ENCODE peak calls at places on chromosomes 16 and 17, in ten cellular contexts. D is T-helper 1 cell; M is activated T-cell treated with anti-CD3 and anti-CD28 coated beads for 4 hours; Q is epithelial cell of esophagus; C is GDM1; S is activated CD8-positive, alpha-beta T cell treated with anti-CD3 and anti-CD28 coated beads for 36 hours; J is globus pallidus; K is T-helper 2 cell; V is fibroblast of the aortic adventitia; X is cardiac muscle cell. R is an unnamed sample.

GRCh38 chr16:57266531-57267268 is 17.8 kb downstream of the PLLP start:
- DNase-seq in D (peak), M (no peak), Q (no peak), C (peak), S (peak), J (no peak), K (no peak), V (no peak), X (peak), R (no peak)

GRCh38 chr16:85361441-85362118 is 249.3 kb upstream of the CIBAR2 start:
- DNase-seq in D (no peak), M (no peak), Q (no peak), C (no peak), S (no peak), J (no peak), K (no peak), V (no peak), X (no peak), R (no peak)

GRCh38 chr17:35577826-35578194 is 561 bp downstream of the PEX12 start:
- DNase-seq in D (no peak), M (no peak), Q (no peak), C (no peak), S (no peak), J (no peak), K (no peak), V (peak), X (peak), R (no peak)

GRCh38 chr17:74478369-74479100 is 12.1 kb downstream of the CD300A start:
- DNase-seq in D (peak), M (peak), Q (no peak), C (no peak), S (peak), J (peak), K (no peak), V (no peak), X (no peak), R (no peak)

GRCh38 chr17:50218771-50219315 is 17.4 kb upstream of the COL1A1 start:
- DNase-seq in D (no peak), M (no peak), Q (peak), C (no peak), S (no peak), J (no peak), K (no peak), V (peak), X (peak), R (no peak)

GRCh38 chr17:55233840-55234239 is 30.9 kb upstream of the HLF start:
- DNase-seq in D (no peak), M (no peak), Q (peak), C (no peak), S (no peak), J (no peak), K (no peak), V (no peak), X (no peak), R (no peak)

GRCh38 chr16:85394511-85395206 is 218.5 kb upstream of the GSE1 start:
- DNase-seq in D (no peak), M (no peak), Q (no peak), C (no peak), S (no peak), J (no peak), K (no peak), V (no peak), X (no peak), R (no peak)

GRCh38 chr17:64411999-64412771 is 21.5 kb upstream of the PECAM1 start:
- DNase-seq in D (no peak), M (no peak), Q (peak), C (peak), S (no peak), J (peak), K (no peak), V (peak), X (peak), R (no peak)

GRCh38 chr16:53743149-53743566 is 39.2 kb downstream of the FTO start:
- DNase-seq in D (peak), M (peak), Q (peak), C (peak), S (peak), J (no peak), K (no peak), V (peak), X (peak), R (no peak)

GRCh38 chr17:8698142-8699050 is 46.2 kb downstream of the CCDC42 start:
- DNase-seq in D (no peak), M (no peak), Q (peak), C (no peak), S (no peak), J (no peak), K (no peak), V (peak), X (peak), R (no peak)

GRCh38 chr17:66441012-66441703 is 138.7 kb downstream of the PRKCA start:
- DNase-seq in D (no peak), M (no peak), Q (peak), C (no peak), S (no peak), J (no peak), K (no peak), V (no peak), X (no peak), R (no peak)

GRCh38 chr17:78357687-78358537 is 2.0 kb downstream of the SOCS3 start:
- DNase-seq in D (no peak), M (no peak), Q (no peak), C (no peak), S (no peak), J (no peak), K (no peak), V (no peak), X (peak), R (no peak)

GRCh38 chr17:27226611-27227234 is 67.2 kb upstream of the WSB1 start:
- DNase-seq in D (no peak), M (no peak), Q (peak), C (no peak), S (no peak), J (no peak), K (no peak), V (peak), X (peak), R (no peak)

GRCh38 chr17:55413825-55414489 is 7.7 kb downstream of the MMD start:
- DNase-seq in D (no peak), M (no peak), Q (no peak), C (no peak), S (peak), J (no peak), K (no peak), V (no peak), X (no peak), R (no peak)

GRCh38 chr17:78748730-78749317 is 33.2 kb downstream of the CYTH1 start:
- DNase-seq in D (peak), M (peak), Q (peak), C (peak), S (peak), J (no peak), K (peak), V (peak), X (peak), R (peak)

GRCh38 chr17:20028436-20028835 is 19.3 kb downstream of the SPECC1 start:
- DNase-seq in D (no peak), M (no peak), Q (peak), C (no peak), S (no peak), J (no peak), K (no peak), V (peak), X (peak), R (no peak)

GRCh38 chr16:68436581-68436980 is 11.7 kb downstream of the SMPD3 start:
- DNase-seq in D (no peak), M (no peak), Q (no peak), C (no peak), S (peak), J (no peak), K (no peak), V (no peak), X (no peak), R (no peak)

GRCh38 chr16:2231016-2231931 is 5.0 kb upstream of the DNASE1L2 start:
- DNase-seq in D (no peak), M (no peak), Q (peak), C (no peak), S (no peak), J (no peak), K (no peak), V (no peak), X (no peak), R (no peak)

GRCh38 chr16:30533748-30534367 is 800 bp downstream of the ZNF747 start:
- DNase-seq in D (no peak), M (no peak), Q (no peak), C (no peak), S (peak), J (no peak), K (no peak), V (no peak), X (no peak), R (no peak)

GRCh38 chr17:76078859-76079576 is at the start of gene ZACN:
- DNase-seq in D (no peak), M (no peak), Q (no peak), C (no peak), S (no peak), J (no peak), K (no peak), V (no peak), X (no peak), R (no peak)

GRCh38 chr16:57810197-57811024 is 8.1 kb upstream of the KIFC3 start:
- DNase-seq in D (peak), M (peak), Q (peak), C (peak), S (peak), J (no peak), K (peak), V (no peak), X (peak), R (peak)

GRCh38 chr16:2739555-2740435 is 12.6 kb upstream of the SRRM2 start:
- DNase-seq in D (no peak), M (no peak), Q (no peak), C (no peak), S (no peak), J (no peak), K (no peak), V (no peak), X (no peak), R (no peak)

GRCh38 chr17:38511126-38512108 is 83.2 kb downstream of the ARHGAP23 start:
- DNase-seq in D (no peak), M (no peak), Q (peak), C (no peak), S (no peak), J (no peak), K (no peak), V (peak), X (peak), R (no peak)

GRCh38 chr16:8155275-8155674 is 435.0 kb downstream of the TMEM114 start:
- DNase-seq in D (no peak), M (no peak), Q (no peak), C (no peak), S (no peak), J (no peak), K (no peak), V (no peak), X (no peak), R (no peak)

GRCh38 chr17:19275457-19276082 is 38.4 kb downstream of the EPN2 start:
- DNase-seq in D (peak), M (no peak), Q (no peak), C (no peak), S (no peak), J (no peak), K (no peak), V (no peak), X (no peak), R (no peak)

GRCh38 chr17:81410852-81411251 is 15.6 kb downstream of the BAHCC1 start:
- DNase-seq in D (no peak), M (no peak), Q (no peak), C (no peak), S (no peak), J (no peak), K (no peak), V (no peak), X (no peak), R (no peak)

GRCh38 chr16:57446530-57447141 is 549 bp downstream of the CIAPIN1 start:
- DNase-seq in D (peak), M (no peak), Q (peak), C (no peak), S (peak), J (peak), K (no peak), V (peak), X (peak), R (no peak)

GRCh38 chr17:41199421-41200098 is 9.9 kb downstream of the KRTAP9-1 start:
- DNase-seq in D (no peak), M (no peak), Q (no peak), C (no peak), S (no peak), J (no peak), K (no peak), V (no peak), X (no peak), R (no peak)

GRCh38 chr17:62892870-62893338 is 73.1 kb upstream of the TANC2 start:
- DNase-seq in D (peak), M (no peak), Q (peak), C (peak), S (peak), J (peak), K (no peak), V (peak), X (peak), R (peak)

GRCh38 chr17:77036841-77037381 is 103.9 kb upstream of the SEC14L1 start:
- DNase-seq in D (no peak), M (no peak), Q (peak), C (peak), S (no peak), J (no peak), K (no peak), V (peak), X (peak), R (no peak)

GRCh38 chr17:3740611-3741073 is 16.9 kb downstream of the HASPIN start:
- DNase-seq in D (peak), M (no peak), Q (no peak), C (peak), S (peak), J (no peak), K (no peak), V (no peak), X (no peak), R (no peak)

GRCh38 chr17:49573510-49574282 is 2.0 kb upstream of the NXPH3 start:
- DNase-seq in D (no peak), M (no peak), Q (no peak), C (no peak), S (no peak), J (no peak), K (no peak), V (no peak), X (no peak), R (no peak)

GRCh38 chr17:58335779-58336455 is 7.3 kb upstream of the TSPOAP1 start:
- DNase-seq in D (peak), M (peak), Q (no peak), C (peak), S (peak), J (no peak), K (no peak), V (no peak), X (no peak), R (peak)

GRCh38 chr17:63842173-63842539 is 329 bp downstream of the SMARCD2 start:
- DNase-seq in D (no peak), M (no peak), Q (no peak), C (no peak), S (peak), J (no peak), K (no peak), V (no peak), X (no peak), R (no peak)

GRCh38 chr16:866252-866651 is 65.7 kb upstream of the GNG13 start:
- DNase-seq in D (no peak), M (no peak), Q (no peak), C (no peak), S (no peak), J (no peak), K (no peak), V (no peak), X (no peak), R (no peak)

GRCh38 chr17:67800495-67800928 is 24.8 kb upstream of the BPTF start:
- DNase-seq in D (peak), M (peak), Q (peak), C (peak), S (peak), J (peak), K (no peak), V (peak), X (peak), R (peak)

GRCh38 chr16:58046936-58047335 is 21.4 kb downstream of the MMP15 start:
- DNase-seq in D (no peak), M (no peak), Q (no peak), C (no peak), S (no peak), J (no peak), K (no peak), V (no peak), X (no peak), R (no peak)

GRCh38 chr17:43393944-43394482 is 4.8 kb upstream of the ARL4D start:
- DNase-seq in D (peak), M (peak), Q (peak), C (peak), S (peak), J (peak), K (peak), V (peak), X (peak), R (peak)